ENCODE peak calls at places on chromosomes 16 and 17, in four cellular contexts. X is left ventricle myocardium superior; L is effector memory CD8-positive, alpha-beta T cell; D is spleen. J is an unnamed sample.

GRCh38 chr16:80931985-80932720 is 74.5 kb downstream of the CMC2 start:
- DNase-seq in X (peak; percentile 90), L (no peak), D (no peak), J (peak; percentile 49)

GRCh38 chr17:7016406-7016805 is 4.0 kb downstream of the RNASEK start:
- DNase-seq in X (no peak), L (no peak), D (no peak), J (no peak)

GRCh38 chr17:80984749-80985148 is 6.9 kb upstream of the CHMP6 start:
- DNase-seq in X (no peak), L (no peak), D (no peak), J (no peak)

GRCh38 chr16:23232806-23233205 is 50.3 kb downstream of the SCNN1G start:
- DNase-seq in X (no peak), L (no peak), D (no peak), J (no peak)

GRCh38 chr16:71974068-71974818 is 26.0 kb downstream of the PKD1L3 start:
- DNase-seq in X (no peak), L (no peak), D (no peak), J (no peak)

GRCh38 chr17:68972119-68972704 is 17.0 kb upstream of the ABCA8 start:
- DNase-seq in X (no peak), L (no peak), D (no peak), J (no peak)

GRCh38 chr16:29854520-29855100 is 8.4 kb downstream of the CDIPT start:
- DNase-seq in X (no peak), L (no peak), D (no peak), J (no peak)

GRCh38 chr17:6551909-6552768 is 4.2 kb downstream of the PITPNM3 start:
- DNase-seq in X (peak; percentile 36), L (no peak), D (no peak), J (no peak)

GRCh38 chr17:7133424-7133823 is 18.8 kb upstream of the ASGR2 start:
- DNase-seq in X (peak; percentile 57), L (peak; percentile 34), D (peak; percentile 81), J (no peak)

GRCh38 chr16:19644877-19645276 is 73.2 kb downstream of the KNOP1 start:
- DNase-seq in X (peak; percentile 82), L (no peak), D (no peak), J (no peak)

GRCh38 chr16:11056989-11057645 is 112.8 kb downstream of the CLEC16A start:
- DNase-seq in X (no peak), L (no peak), D (no peak), J (no peak)

GRCh38 chr17:56112086-56112485 is 41.2 kb upstream of the ANKFN1 start:
- DNase-seq in X (no peak), L (no peak), D (no peak), J (no peak)

GRCh38 chr16:11249233-11250061 is 6.6 kb downstream of the SOCS1 start:
- DNase-seq in X (no peak), L (no peak), D (no peak), J (no peak)

GRCh38 chr17:57924677-57925076 is 30.5 kb downstream of the CUEDC1 start:
- DNase-seq in X (peak; percentile 59), L (no peak), D (no peak), J (no peak)

GRCh38 chr17:13647551-13647950 is 45.8 kb upstream of the HS3ST3A1 start:
- DNase-seq in X (no peak), L (no peak), D (no peak), J (no peak)

GRCh38 chr17:65174974-65175373 is 37.8 kb downstream of the RGS9 start:
- DNase-seq in X (no peak), L (no peak), D (no peak), J (no peak)

GRCh38 chr16:20301840-20302239 is 25.5 kb downstream of the GP2 start:
- DNase-seq in X (no peak), L (no peak), D (no peak), J (no peak)

GRCh38 chr17:77889135-77889505 is 69.4 kb upstream of the TNRC6C start:
- DNase-seq in X (no peak), L (no peak), D (peak; percentile 58), J (no peak)

GRCh38 chr16:83738926-83739503 is 68.8 kb upstream of the HSBP1 start:
- DNase-seq in X (no peak), L (no peak), D (no peak), J (no peak)

GRCh38 chr16:368388-369158 is 1.8 kb downstream of the MRPL28 start:
- DNase-seq in X (no peak), L (no peak), D (peak; percentile 73), J (no peak)

GRCh38 chr16:2973605-2974318 is 4.6 kb downstream of the PAQR4 start:
- DNase-seq in X (no peak), L (no peak), D (no peak), J (no peak)

GRCh38 chr16:67279296-67280089 is at the start of gene PLEKHG4:
- DNase-seq in X (peak; percentile 81), L (peak; percentile 75), D (peak; percentile 96), J (no peak)

GRCh38 chr17:2911035-2911754 is 115.0 kb downstream of the RAP1GAP2 start:
- DNase-seq in X (peak; percentile 52), L (no peak), D (no peak), J (no peak)

GRCh38 chr16:5508371-5508770 is 410.8 kb upstream of the EEF2KMT start:
- DNase-seq in X (no peak), L (no peak), D (no peak), J (no peak)

GRCh38 chr16:87044829-87045228 is 272.4 kb downstream of the C16orf95 start:
- DNase-seq in X (no peak), L (no peak), D (no peak), J (no peak)

GRCh38 chr17:6591599-6592158 is 35.3 kb upstream of the PITPNM3 start:
- DNase-seq in X (no peak), L (no peak), D (no peak), J (no peak)

GRCh38 chr17:57486978-57487377 is 230.7 kb downstream of the MSI2 start:
- DNase-seq in X (no peak), L (no peak), D (no peak), J (no peak)

GRCh38 chr16:4409081-4409932 is 7.1 kb downstream of the CORO7 start:
- DNase-seq in X (peak; percentile 50), L (no peak), D (peak; percentile 71), J (peak; percentile 13)

GRCh38 chr16:84605339-84605848 is 12.5 kb downstream of the COTL1 start:
- DNase-seq in X (no peak), L (no peak), D (no peak), J (no peak)

GRCh38 chr17:8125947-8126305 is 2.0 kb upstream of the HES7 start:
- DNase-seq in X (no peak), L (no peak), D (no peak), J (no peak)

GRCh38 chr17:78674595-78675315 is 97.6 kb upstream of the DNAH17 start:
- DNase-seq in X (no peak), L (no peak), D (peak; percentile 64), J (no peak)

GRCh38 chr17:60743282-60743681 is 65.6 kb downstream of the BCAS3 start:
- DNase-seq in X (no peak), L (no peak), D (no peak), J (no peak)